ENCODE peak calls at places on chromosomes 11 and 22, in seven cellular contexts. One of them, this sample, is unnamed.
A peak's percentile ranks its signal among the peaks of the same experiment; 100 is the strongest.

GRCh38 chr11:6640985-6641701 is 14.5 kb downstream of the DCHS1 start:
- DNase-seq in body of pancreas: no peak
- DNase-seq in fibroblast of mammary gland: no peak
- DNase-seq in cardiac muscle cell: no peak
- DNase-seq in AG09309: no peak
- DNase-seq in mucosa of descending colon: no peak
- DNase-seq in vagina: no peak
- DNase-seq in this sample: no peak

GRCh38 chr11:20059587-20060021 is 100.7 kb downstream of the DBX1 start:
- DNase-seq in body of pancreas: no peak
- DNase-seq in vagina: no peak
- DNase-seq in AG09309: no peak
- DNase-seq in cardiac muscle cell: no peak
- DNase-seq in fibroblast of mammary gland: no peak
- DNase-seq in mucosa of descending colon: no peak
- DNase-seq in this sample: no peak

GRCh38 chr11:7016011-7016410 is 4.1 kb downstream of the ZNF214 start:
- DNase-seq in fibroblast of mammary gland: no peak
- DNase-seq in mucosa of descending colon: no peak
- DNase-seq in vagina: no peak
- DNase-seq in body of pancreas: no peak
- DNase-seq in cardiac muscle cell: no peak
- DNase-seq in AG09309: no peak
- DNase-seq in this sample: no peak

GRCh38 chr22:46875089-46875488 is 112.6 kb downstream of the TBC1D22A start:
- DNase-seq in body of pancreas: no peak
- DNase-seq in AG09309: no peak
- DNase-seq in cardiac muscle cell: no peak
- DNase-seq in mucosa of descending colon: no peak
- DNase-seq in fibroblast of mammary gland: no peak
- DNase-seq in vagina: no peak
- DNase-seq in this sample: no peak

GRCh38 chr22:22848364-22848866 is 39.2 kb upstream of the IGLL5 start:
- DNase-seq in vagina: no peak
- DNase-seq in AG09309: no peak
- DNase-seq in fibroblast of mammary gland: peak; percentile 40
- DNase-seq in body of pancreas: peak; percentile 82
- DNase-seq in mucosa of descending colon: peak; percentile 65
- DNase-seq in cardiac muscle cell: no peak
- DNase-seq in this sample: peak; percentile 35

GRCh38 chr22:47371263-47372090 is 609.0 kb downstream of the TBC1D22A start:
- DNase-seq in cardiac muscle cell: no peak
- DNase-seq in mucosa of descending colon: no peak
- DNase-seq in fibroblast of mammary gland: peak; percentile 3
- DNase-seq in AG09309: no peak
- DNase-seq in vagina: no peak
- DNase-seq in body of pancreas: no peak
- DNase-seq in this sample: no peak

GRCh38 chr22:42280836-42281235 is 10.4 kb upstream of the TCF20 start:
- DNase-seq in cardiac muscle cell: no peak
- DNase-seq in AG09309: no peak
- DNase-seq in fibroblast of mammary gland: no peak
- DNase-seq in body of pancreas: no peak
- DNase-seq in mucosa of descending colon: no peak
- DNase-seq in vagina: no peak
- DNase-seq in this sample: no peak

GRCh38 chr11:61816736-61817455 is at the start of gene FADS1:
- DNase-seq in body of pancreas: peak; percentile 88
- DNase-seq in AG09309: peak; percentile 66
- DNase-seq in vagina: no peak
- DNase-seq in mucosa of descending colon: peak; percentile 88
- DNase-seq in cardiac muscle cell: peak; percentile 99
- DNase-seq in fibroblast of mammary gland: peak; percentile 92
- DNase-seq in this sample: no peak

GRCh38 chr11:82047200-82047599 is 686.5 kb downstream of the FAM181B start:
- DNase-seq in cardiac muscle cell: no peak
- DNase-seq in vagina: no peak
- DNase-seq in body of pancreas: no peak
- DNase-seq in AG09309: no peak
- DNase-seq in mucosa of descending colon: no peak
- DNase-seq in fibroblast of mammary gland: no peak
- DNase-seq in this sample: no peak

GRCh38 chr11:82046778-82047177 is 686.9 kb downstream of the FAM181B start:
- DNase-seq in mucosa of descending colon: no peak
- DNase-seq in body of pancreas: no peak
- DNase-seq in cardiac muscle cell: no peak
- DNase-seq in AG09309: peak; percentile 35
- DNase-seq in fibroblast of mammary gland: peak; percentile 53
- DNase-seq in vagina: no peak
- DNase-seq in this sample: no peak

GRCh38 chr11:82043316-82043715 is 690.3 kb downstream of the FAM181B start:
- DNase-seq in fibroblast of mammary gland: no peak
- DNase-seq in vagina: no peak
- DNase-seq in AG09309: peak; percentile 32
- DNase-seq in mucosa of descending colon: no peak
- DNase-seq in body of pancreas: no peak
- DNase-seq in cardiac muscle cell: no peak
- DNase-seq in this sample: no peak

GRCh38 chr11:82049199-82049598 is 684.5 kb downstream of the FAM181B start:
- DNase-seq in mucosa of descending colon: no peak
- DNase-seq in fibroblast of mammary gland: no peak
- DNase-seq in AG09309: no peak
- DNase-seq in body of pancreas: no peak
- DNase-seq in cardiac muscle cell: no peak
- DNase-seq in vagina: no peak
- DNase-seq in this sample: no peak

GRCh38 chr11:82045748-82046457 is 687.8 kb downstream of the FAM181B start:
- DNase-seq in fibroblast of mammary gland: no peak
- DNase-seq in vagina: no peak
- DNase-seq in mucosa of descending colon: no peak
- DNase-seq in cardiac muscle cell: no peak
- DNase-seq in body of pancreas: no peak
- DNase-seq in AG09309: no peak
- DNase-seq in this sample: no peak
- H3K4me3 ChIP-seq in fibroblast of mammary gland: no peak overlapping the region
- H3K4me3 ChIP-seq in vagina: no peak overlapping the region
- H3K4me3 ChIP-seq in mucosa of descending colon: no peak overlapping the region
- H3K4me3 ChIP-seq in cardiac muscle cell: no peak overlapping the region
- H3K4me3 ChIP-seq in body of pancreas: no peak overlapping the region
- H3K4me3 ChIP-seq in AG09309: no peak overlapping the region
- H3K4me3 ChIP-seq in this sample: no peak overlapping the region

GRCh38 chr11:58576792-58577440 is 1.3 kb upstream of the LPXN start:
- DNase-seq in AG09309: no peak
- DNase-seq in cardiac muscle cell: no peak
- DNase-seq in vagina: no peak
- DNase-seq in mucosa of descending colon: no peak
- DNase-seq in body of pancreas: no peak
- DNase-seq in fibroblast of mammary gland: peak; percentile 66
- DNase-seq in this sample: no peak

GRCh38 chr11:58574851-58575250 is 805 bp downstream of the LPXN start:
- DNase-seq in AG09309: peak; percentile 57
- DNase-seq in body of pancreas: no peak
- DNase-seq in vagina: no peak
- DNase-seq in cardiac muscle cell: no peak
- DNase-seq in fibroblast of mammary gland: peak; percentile 85
- DNase-seq in mucosa of descending colon: no peak
- DNase-seq in this sample: no peak

GRCh38 chr11:58577441-58578135 is 1.3 kb upstream of the ZFP91 start:
- DNase-seq in body of pancreas: peak; percentile 54
- DNase-seq in mucosa of descending colon: peak; percentile 84
- DNase-seq in fibroblast of mammary gland: peak; percentile 91
- DNase-seq in AG09309: peak; percentile 91
- DNase-seq in vagina: no peak
- DNase-seq in cardiac muscle cell: peak; percentile 58
- DNase-seq in this sample: no peak

GRCh38 chr11:58575377-58576020 is at the start of gene LPXN:
- DNase-seq in body of pancreas: no peak
- DNase-seq in fibroblast of mammary gland: peak; percentile 81
- DNase-seq in vagina: no peak
- DNase-seq in cardiac muscle cell: no peak
- DNase-seq in mucosa of descending colon: no peak
- DNase-seq in AG09309: peak; percentile 52
- DNase-seq in this sample: no peak

DNA sequence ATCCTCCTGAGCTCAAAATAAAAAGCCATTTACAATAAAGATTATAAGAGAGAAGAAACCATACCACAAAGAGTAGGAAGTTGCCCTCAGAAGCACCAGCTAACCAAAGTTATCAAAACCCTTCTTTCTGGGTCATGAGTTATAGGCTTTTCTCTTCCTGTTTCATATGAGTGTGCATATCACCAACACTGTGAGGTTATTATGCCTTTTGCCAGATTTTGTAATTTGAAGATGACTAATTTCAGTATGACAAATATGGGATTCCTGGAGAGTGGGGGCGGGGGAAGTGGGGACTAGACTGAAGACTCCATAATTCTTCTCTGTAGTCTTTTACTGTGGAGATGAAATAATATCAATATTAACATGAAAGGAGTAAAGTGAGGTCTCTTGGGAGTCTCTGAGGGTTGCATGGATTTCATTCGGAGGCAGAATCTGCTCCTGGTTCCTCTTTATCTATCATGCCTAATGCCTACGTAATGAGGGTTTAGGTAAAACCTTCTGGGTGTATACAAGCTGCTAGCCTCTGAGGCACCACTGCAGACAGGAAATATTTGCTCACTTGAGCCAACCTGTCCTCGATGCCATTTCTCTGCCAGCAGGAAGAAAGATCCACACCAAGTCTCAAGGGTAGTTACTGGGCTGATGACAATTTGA is 2.1 kb downstream of the LPXN start:
- DNase-seq in vagina: no peak
- DNase-seq in AG09309: peak; percentile 70
- DNase-seq in fibroblast of mammary gland: peak; percentile 91
- DNase-seq in body of pancreas: peak; percentile 24
- DNase-seq in cardiac muscle cell: peak; percentile 73
- DNase-seq in mucosa of descending colon: no peak
- DNase-seq in this sample: no peak
- H3K4me3 ChIP-seq in vagina: peak overlapping the region; percentile 10
- H3K4me3 ChIP-seq in AG09309: peak overlapping the region; percentile 60
- H3K4me3 ChIP-seq in fibroblast of mammary gland: peak overlapping the region; percentile 31
- H3K4me3 ChIP-seq in body of pancreas: no peak overlapping the region
- H3K4me3 ChIP-seq in cardiac muscle cell: no peak overlapping the region
- H3K4me3 ChIP-seq in mucosa of descending colon: no peak overlapping the region
- H3K4me3 ChIP-seq in this sample: no peak overlapping the region

DNA sequence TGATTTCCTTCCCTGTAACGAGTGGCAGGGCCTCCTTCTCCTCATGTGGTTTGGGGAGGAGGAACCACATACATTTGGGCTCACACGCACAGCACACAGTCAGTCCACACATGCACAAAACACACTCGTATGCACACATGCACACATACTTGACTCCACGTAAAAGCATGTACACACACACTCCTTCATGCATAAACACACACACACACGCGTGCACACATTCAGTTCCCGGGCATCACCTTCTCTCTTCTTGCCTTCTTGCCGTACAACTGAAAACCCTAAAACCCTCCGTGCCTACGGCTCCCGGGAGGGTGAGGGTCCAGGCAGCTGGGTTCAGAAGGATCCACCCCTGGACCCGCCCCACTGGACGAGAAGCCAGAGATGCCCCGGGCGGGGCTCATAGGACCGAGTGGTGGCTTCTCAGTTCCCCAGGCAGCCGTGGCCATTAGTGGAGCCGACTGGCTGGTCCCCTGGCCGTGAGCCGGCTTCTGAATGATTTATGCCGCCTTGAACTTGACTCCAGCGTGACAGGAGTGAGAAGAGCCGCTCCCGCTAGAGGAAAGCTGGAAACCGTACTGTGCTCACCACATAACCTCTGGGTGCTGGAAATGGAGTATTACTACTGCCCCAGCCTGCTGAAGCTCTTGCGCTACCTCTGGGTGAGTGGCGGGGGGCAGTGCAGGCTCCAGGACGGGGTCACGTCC is 117.4 kb downstream of the KIAA1671 start:
- DNase-seq in fibroblast of mammary gland: no peak
- DNase-seq in vagina: no peak
- DNase-seq in body of pancreas: no peak
- DNase-seq in mucosa of descending colon: peak; percentile 56
- DNase-seq in cardiac muscle cell: peak; percentile 46
- DNase-seq in AG09309: no peak
- DNase-seq in this sample: no peak
- H3K4me3 ChIP-seq in fibroblast of mammary gland: no peak overlapping the region
- H3K4me3 ChIP-seq in vagina: peak overlapping the region; percentile 12
- H3K4me3 ChIP-seq in body of pancreas: no peak overlapping the region
- H3K4me3 ChIP-seq in mucosa of descending colon: no peak overlapping the region
- H3K4me3 ChIP-seq in cardiac muscle cell: no peak overlapping the region
- H3K4me3 ChIP-seq in AG09309: no peak overlapping the region
- H3K4me3 ChIP-seq in this sample: no peak overlapping the region

GRCh38 chr11:65128182-65129145 is 5.9 kb downstream of the SYVN1 start:
- DNase-seq in AG09309: no peak
- DNase-seq in vagina: no peak
- DNase-seq in fibroblast of mammary gland: no peak
- DNase-seq in body of pancreas: no peak
- DNase-seq in cardiac muscle cell: no peak
- DNase-seq in mucosa of descending colon: no peak
- DNase-seq in this sample: no peak

GRCh38 chr11:65127473-65128181 is 5.5 kb downstream of the MRPL49 start:
- DNase-seq in cardiac muscle cell: no peak
- DNase-seq in mucosa of descending colon: no peak
- DNase-seq in vagina: no peak
- DNase-seq in fibroblast of mammary gland: no peak
- DNase-seq in AG09309: no peak
- DNase-seq in body of pancreas: no peak
- DNase-seq in this sample: no peak

GRCh38 chr11:65126624-65127274 is 4.6 kb downstream of the MRPL49 start:
- DNase-seq in cardiac muscle cell: no peak
- DNase-seq in fibroblast of mammary gland: no peak
- DNase-seq in mucosa of descending colon: no peak
- DNase-seq in body of pancreas: no peak
- DNase-seq in vagina: no peak
- DNase-seq in AG09309: no peak
- DNase-seq in this sample: no peak

GRCh38 chr11:65124480-65125196 is 2.5 kb downstream of the MRPL49 start:
- DNase-seq in vagina: no peak
- DNase-seq in AG09309: no peak
- DNase-seq in mucosa of descending colon: no peak
- DNase-seq in cardiac muscle cell: no peak
- DNase-seq in fibroblast of mammary gland: no peak
- DNase-seq in body of pancreas: no peak
- DNase-seq in this sample: no peak

DNA sequence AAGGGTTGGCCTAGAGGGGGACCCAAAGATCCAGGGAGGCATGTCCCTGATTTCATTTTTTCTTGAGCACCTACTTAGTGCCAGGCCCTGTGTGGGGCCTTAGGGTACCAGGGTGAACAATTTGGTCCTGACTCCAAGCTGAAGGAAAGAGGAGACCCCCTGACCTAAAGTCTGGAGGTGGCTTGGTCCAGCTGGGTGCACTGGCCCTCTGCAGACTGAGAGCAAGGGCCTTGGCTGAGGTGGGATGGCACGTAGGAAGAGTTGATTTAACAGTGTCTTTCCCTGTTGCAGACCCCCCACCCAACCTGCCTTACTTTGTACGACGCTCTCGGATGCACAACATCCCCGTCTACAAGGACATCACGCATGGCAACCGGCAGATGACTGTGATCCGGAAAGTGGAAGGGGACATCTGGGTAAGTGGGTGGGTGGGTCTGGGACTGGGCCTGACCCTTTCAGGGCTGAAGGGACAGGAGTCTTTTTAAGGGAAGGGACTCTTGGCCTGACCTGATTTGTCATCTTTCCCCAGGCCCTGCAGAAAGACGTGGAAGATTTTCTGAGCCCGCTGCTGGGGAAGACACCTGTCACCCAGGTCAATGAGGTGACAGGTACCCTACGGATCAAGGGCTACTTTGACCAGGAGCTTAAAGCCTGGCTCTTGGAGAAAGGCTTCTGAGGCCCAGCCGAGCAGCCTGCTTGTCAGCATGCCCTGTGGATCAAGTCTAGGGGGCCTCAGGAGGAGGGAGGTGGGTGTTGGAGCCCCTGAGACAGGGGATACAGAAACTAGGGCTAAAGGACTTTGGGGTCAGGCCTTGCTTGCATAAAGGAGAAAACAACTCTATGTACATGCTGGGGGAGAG is 3.3 kb downstream of the MRPL49 start:
- DNase-seq in body of pancreas: no peak
- DNase-seq in AG09309: no peak
- DNase-seq in vagina: no peak
- DNase-seq in cardiac muscle cell: no peak
- DNase-seq in fibroblast of mammary gland: no peak
- DNase-seq in mucosa of descending colon: no peak
- DNase-seq in this sample: no peak
- H3K4me3 ChIP-seq in body of pancreas: no peak overlapping the region
- H3K4me3 ChIP-seq in AG09309: no peak overlapping the region
- H3K4me3 ChIP-seq in vagina: no peak overlapping the region
- H3K4me3 ChIP-seq in cardiac muscle cell: no peak overlapping the region
- H3K4me3 ChIP-seq in fibroblast of mammary gland: no peak overlapping the region
- H3K4me3 ChIP-seq in mucosa of descending colon: no peak overlapping the region
- H3K4me3 ChIP-seq in this sample: no peak overlapping the region